ENCODE peak calls at places on chromosomes 6 and 20, in six cellular contexts. S is heart right ventricle; U is spleen; R is T1000; D is activated CD4-positive, alpha-beta T cell treated with anti-CD3 and anti-CD28 coated beads for 48 hours; T is posterior vena cava. X is an unnamed sample.

GRCh38 chr20:60481051-60481741 is 523.0 kb downstream of the CDH26 start:
- DNase-seq in S (no peak), U (no peak), R (no peak), D (no peak), T (no peak), X (no peak)

GRCh38 chr6:147660334-147661311 is 152.1 kb downstream of the SAMD5 start:
- DNase-seq in S (no peak), U (no peak), R (no peak), D (no peak), T (no peak), X (no peak)

GRCh38 chr6:127634178-127634577 is 57.2 kb downstream of the C6orf58 start:
- DNase-seq in S (no peak), U (no peak), R (no peak), D (no peak), T (no peak), X (no peak)

GRCh38 chr6:77763124-77763523 is 110.3 kb downstream of the MEI4 start:
- DNase-seq in S (no peak), U (no peak), R (no peak), D (no peak), T (no peak), X (no peak)

GRCh38 chr6:111603648-111604047 is 2.0 kb downstream of the TRAF3IP2 start:
- DNase-seq in S (no peak), U (no peak), R (no peak), D (no peak), T (no peak), X (no peak)

GRCh38 chr6:125357515-125358256 is 55.9 kb upstream of the HDDC2 start:
- DNase-seq in S (peak; percentile 48), U (no peak), R (no peak), D (no peak), T (no peak), X (peak; percentile 18)

GRCh38 chr20:9294081-9294480 is 220.3 kb upstream of the LAMP5 start:
- DNase-seq in S (no peak), U (no peak), R (no peak), D (no peak), T (no peak), X (no peak)

GRCh38 chr6:5481024-5481423 is 219.7 kb downstream of the FARS2 start:
- DNase-seq in S (peak; percentile 16), U (no peak), R (no peak), D (no peak), T (no peak), X (no peak)

GRCh38 chr6:79610301-79611009 is 20.7 kb upstream of the SH3BGRL2 start:
- DNase-seq in S (no peak), U (no peak), R (no peak), D (no peak), T (no peak), X (no peak)

GRCh38 chr6:41039060-41039998 is at the start of gene UNC5CL:
- DNase-seq in S (no peak), U (no peak), R (no peak), D (peak; percentile 76), T (no peak), X (peak; percentile 64)

GRCh38 chr6:31202259-31203166 is 32.0 kb upstream of the POU5F1 start:
- DNase-seq in S (no peak), U (peak; percentile 76), R (no peak), D (peak; percentile 34), T (no peak), X (peak; percentile 37)

GRCh38 chr6:40436685-40437604 is 150.2 kb downstream of the LRFN2 start:
- DNase-seq in S (no peak), U (no peak), R (no peak), D (no peak), T (no peak), X (no peak)

GRCh38 chr20:35601021-35601973 is 14.3 kb upstream of the SPAG4 start:
- DNase-seq in S (peak; percentile 66), U (peak; percentile 94), R (peak; percentile 20), D (peak; percentile 86), T (peak; percentile 93), X (peak; percentile 89)

GRCh38 chr6:162151050-162151658 is 576.4 kb downstream of the PRKN start:
- DNase-seq in S (no peak), U (no peak), R (no peak), D (no peak), T (no peak), X (no peak)

GRCh38 chr20:49288250-49288751 is 10.4 kb upstream of the ZNFX1 start:
- DNase-seq in S (no peak), U (no peak), R (no peak), D (no peak), T (no peak), X (no peak)

GRCh38 chr20:52012093-52012492 is 179.5 kb downstream of the ZFP64 start:
- DNase-seq in S (no peak), U (no peak), R (no peak), D (no peak), T (no peak), X (no peak)

GRCh38 chr20:11178946-11179654 is 505.3 kb upstream of the JAG1 start:
- DNase-seq in S (no peak), U (no peak), R (no peak), D (no peak), T (no peak), X (no peak)

GRCh38 chr6:93021235-93021909 is 398.0 kb downstream of the EPHA7 start:
- DNase-seq in S (no peak), U (no peak), R (no peak), D (no peak), T (no peak), X (no peak)

GRCh38 chr6:71194730-71195129 is 93.9 kb upstream of the OGFRL1 start:
- DNase-seq in S (no peak), U (no peak), R (no peak), D (no peak), T (no peak), X (no peak)

GRCh38 chr6:148965287-148965686 is 218.5 kb downstream of the UST start:
- DNase-seq in S (no peak), U (no peak), R (no peak), D (no peak), T (no peak), X (no peak)

GRCh38 chr6:102942206-102942605 is 1548.7 kb downstream of the GRIK2 start:
- DNase-seq in S (no peak), U (no peak), R (no peak), D (no peak), T (no peak), X (no peak)

GRCh38 chr6:166166314-166167257 is 1.1 kb downstream of the TBXT start:
- DNase-seq in S (no peak), U (no peak), R (no peak), D (no peak), T (no peak), X (no peak)

GRCh38 chr6:75488026-75488425 is 5.6 kb downstream of the FILIP1 start:
- DNase-seq in S (no peak), U (no peak), R (no peak), D (no peak), T (no peak), X (no peak)

GRCh38 chr6:10307476-10307875 is 107.4 kb downstream of the TFAP2A start:
- DNase-seq in S (no peak), U (no peak), R (no peak), D (no peak), T (no peak), X (no peak)

GRCh38 chr6:33430991-33431879 is 11.4 kb downstream of the SYNGAP1 start:
- DNase-seq in S (peak; percentile 70), U (peak; percentile 94), R (no peak), D (peak; percentile 85), T (peak; percentile 92), X (peak; percentile 88)

GRCh38 chr6:106534564-106534982 is 94.7 kb downstream of the RTN4IP1 start:
- DNase-seq in S (no peak), U (no peak), R (no peak), D (peak; percentile 71), T (no peak), X (peak; percentile 84)

GRCh38 chr6:52089758-52090348 is 2.4 kb upstream of the PKHD1 start:
- DNase-seq in S (no peak), U (no peak), R (no peak), D (no peak), T (no peak), X (no peak)

GRCh38 chr6:19669206-19669605 is 168.0 kb upstream of the ID4 start:
- DNase-seq in S (no peak), U (no peak), R (no peak), D (no peak), T (no peak), X (no peak)

X was measured in activated CD4-positive, alpha-beta memory T cell treated with anti-CD3 and anti-CD28 coated beads for 36 hours.